ENCODE peak calls at places on chromosomes 5 and 9, in six cellular contexts. H, S, T, A, W and K are unnamed samples. For H3K27me3, the result is how much of the 10 kb centered on the place peaks cover.

GRCh38 chr9:124505901-124506346 is 1.3 kb downstream of the NR5A1 start:
- DNase-seq in S (no peak), T (no peak), H (no peak), A (no peak), W (no peak), K (no peak)

GRCh38 chr5:78300464-78301045 is 6.1 kb upstream of the AP3B1 start:
- DNase-seq in T (no peak), S (no peak), A (no peak), W (peak), H (no peak), K (no peak)

GRCh38 chr5:177494356-177495195 is 2.8 kb downstream of the PDLIM7 start:
- DNase-seq in A (peak), T (peak), W (peak), H (peak), S (peak), K (peak)

GRCh38 chr5:172713113-172713808 is 57.7 kb downstream of the DUSP1 start:
- DNase-seq in S (peak), A (peak), T (peak), W (peak), H (peak), K (peak)

GRCh38 chr5:111748304-111748763 is 8.7 kb downstream of the NREP start:
- DNase-seq in A (no peak), W (peak), T (no peak), S (no peak), H (no peak), K (peak)

GRCh38 chr5:149221731-149222342 is 49.8 kb upstream of the AFAP1L1 start:
- DNase-seq in S (no peak), A (no peak), T (no peak), W (no peak), H (no peak), K (no peak)

GRCh38 chr5:160547872-160548271 is 126.2 kb downstream of the PTTG1 start:
- DNase-seq in T (no peak), A (no peak), H (no peak), W (no peak), S (no peak), K (no peak)

GRCh38 chr9:124794902-124795491 is 18.1 kb downstream of the OLFML2A start:
- DNase-seq in S (no peak), H (peak), W (no peak), T (no peak), A (no peak), K (peak)

GRCh38 chr5:1763548-1763911 is 36.1 kb downstream of the MRPL36 start:
- DNase-seq in W (peak), A (no peak), H (peak), S (peak), T (peak), K (peak)

GRCh38 chr5:11903614-11904269 is 504 bp downstream of the CTNND2 start:
- DNase-seq in H (peak), S (peak), W (no peak), A (no peak), T (no peak), K (peak)

GRCh38 chr9:122930541-122930932 is 775 bp downstream of the ZBTB26 start:
- DNase-seq in A (no peak), S (no peak), T (no peak), H (no peak), W (no peak), K (no peak)

GRCh38 chr5:57828221-57828620 is 345.6 kb upstream of the ACTBL2 start:
- DNase-seq in T (no peak), H (no peak), A (no peak), W (peak), S (no peak), K (no peak)

GRCh38 chr5:139164020-139164419 is 34.1 kb downstream of the SIL1 start:
- DNase-seq in W (no peak), T (peak), H (no peak), S (no peak), A (no peak), K (no peak)

GRCh38 chr5:75666801-75667200 is 50.4 kb downstream of the POC5 start:
- DNase-seq in T (no peak), A (no peak), H (peak), S (no peak), W (no peak), K (no peak)

GRCh38 chr5:140113180-140113698 is 670 bp upstream of the PURA start:
- DNase-seq in A (peak), S (no peak), H (peak), T (peak), W (peak), K (no peak)

GRCh38 chr5:170501361-170501760 is 2.5 kb upstream of the KCNIP1 start:
- DNase-seq in T (no peak), S (no peak), H (no peak), A (no peak), W (no peak), K (no peak)

GRCh38 chr5:170498811-170499210 is 5.0 kb upstream of the KCNIP1 start:
- DNase-seq in W (no peak), A (no peak), H (no peak), S (no peak), T (no peak), K (no peak)

GRCh38 chr5:170501931-170502330 is 1.9 kb upstream of the KCNIP1 start:
- DNase-seq in T (no peak), A (no peak), W (no peak), H (no peak), S (no peak), K (no peak)

GRCh38 chr5:170497311-170498038 is 6.3 kb upstream of the KCNIP1 start:
- DNase-seq in H (no peak), A (no peak), S (no peak), W (no peak), T (no peak), K (peak)

GRCh38 chr5:170499621-170500020 is 4.2 kb upstream of the KCNIP1 start:
- DNase-seq in W (no peak), S (no peak), T (no peak), H (no peak), A (no peak), K (no peak)
- H3K27me3 ChIP-seq in W (half or more), S (under half), T (under half), H (half or more), A (under half), K (under half)

GRCh38 chr9:121818841-121819430 is 167.5 kb downstream of the DAB2IP start:
- DNase-seq in A (no peak), T (peak), H (no peak), W (no peak), S (no peak), K (no peak)

GRCh38 chr9:121819511-121820231 is 168.2 kb downstream of the DAB2IP start:
- DNase-seq in S (no peak), T (peak), H (no peak), A (no peak), W (peak), K (no peak)

GRCh38 chr9:121816845-121817450 is 165.5 kb downstream of the DAB2IP start:
- DNase-seq in T (peak), W (no peak), H (no peak), A (no peak), S (no peak), K (no peak)

GRCh38 chr9:121817476-121817875 is 166.0 kb downstream of the DAB2IP start:
- DNase-seq in A (no peak), T (peak), S (no peak), H (no peak), W (no peak), K (no peak)

GRCh38 chr9:121818016-121818661 is 166.7 kb downstream of the DAB2IP start:
- DNase-seq in T (no peak), W (no peak), S (no peak), A (no peak), H (no peak), K (no peak)
- H3K27me3 ChIP-seq in T (under half), W (under half), S (under half), A (under half), H (under half), K (under half)

GRCh38 chr5:134005415-134006118 is 792 bp upstream of the VDAC1 start:
- DNase-seq in S (peak), H (peak), A (no peak), W (no peak), T (peak), K (peak)
- H3K27me3 ChIP-seq in S (under half), H (under half), A (under half), W (under half), T (under half), K (under half)

GRCh38 chr5:73296772-73297171 is 123.8 kb downstream of the TMEM174 start:
- DNase-seq in H (no peak), A (no peak), T (no peak), W (peak), S (no peak), K (no peak)

GRCh38 chr5:73295447-73295846 is 122.5 kb downstream of the TMEM174 start:
- DNase-seq in H (peak), W (no peak), A (no peak), T (no peak), S (no peak), K (no peak)

GRCh38 chr5:73291873-73292272 is 118.9 kb downstream of the TMEM174 start:
- DNase-seq in A (no peak), T (no peak), W (no peak), S (no peak), H (no peak), K (no peak)

GRCh38 chr5:73290242-73290641 is 117.2 kb downstream of the TMEM174 start:
- DNase-seq in S (no peak), W (no peak), H (no peak), A (no peak), T (no peak), K (no peak)

DNA sequence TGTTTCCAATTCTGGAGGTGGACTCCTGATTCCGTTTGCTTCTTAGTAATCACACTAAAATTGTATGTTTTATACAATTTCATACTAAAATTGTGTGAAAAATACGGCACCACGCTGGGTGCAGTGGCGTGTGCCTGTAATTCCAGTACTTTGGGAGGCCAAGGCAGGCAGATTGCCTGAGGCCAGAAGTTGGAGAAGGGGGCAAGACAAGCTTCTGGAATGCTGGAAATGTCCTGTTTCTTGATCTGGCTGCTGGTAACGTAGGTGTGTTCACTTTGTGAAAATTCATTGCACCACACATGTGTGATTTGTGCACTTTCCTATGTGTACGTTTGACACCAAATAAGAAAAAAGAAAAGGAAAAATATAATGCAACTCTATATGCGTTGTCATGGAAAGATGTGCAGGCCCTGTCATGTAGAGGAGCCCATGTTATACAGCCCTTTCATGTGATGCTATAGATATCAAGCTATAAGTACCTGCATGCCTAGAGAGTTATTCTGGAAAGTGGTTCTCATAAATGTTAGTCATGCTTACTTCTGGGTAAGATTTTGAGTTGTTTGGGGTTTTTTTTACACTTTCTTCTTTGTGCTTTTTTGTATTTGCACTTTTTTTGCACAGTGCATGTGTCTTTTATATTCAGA is 119.9 kb downstream of the TMEM174 start:
- DNase-seq in W (no peak), S (no peak), T (no peak), A (no peak), H (no peak), K (no peak)
- H3K27me3 ChIP-seq in W (half or more), S (under half), T (under half), A (under half), H (under half), K (half or more)

GRCh38 chr5:73363911-73364730 is 84.5 kb downstream of the FOXD1 start:
- DNase-seq in H (no peak), T (no peak), A (no peak), S (no peak), W (peak), K (peak)

GRCh38 chr5:73355083-73355482 is 93.5 kb downstream of the FOXD1 start:
- DNase-seq in W (no peak), A (no peak), H (no peak), S (no peak), T (no peak), K (no peak)

GRCh38 chr5:73357576-73357975 is 91.0 kb downstream of the FOXD1 start:
- DNase-seq in A (no peak), H (peak), S (no peak), T (no peak), W (no peak), K (no peak)

GRCh38 chr5:73354406-73354805 is 94.2 kb downstream of the FOXD1 start:
- DNase-seq in A (no peak), H (no peak), T (no peak), W (no peak), S (no peak), K (no peak)

GRCh38 chr5:73359395-73359794 is 89.2 kb downstream of the FOXD1 start:
- DNase-seq in W (no peak), H (no peak), A (no peak), T (no peak), S (no peak), K (no peak)
- H3K27me3 ChIP-seq in W (under half), H (under half), A (under half), T (under half), S (under half), K (under half)

GRCh38 chr9:128222880-128223670 is 19.9 kb downstream of the DNM1 start:
- DNase-seq in T (no peak), S (no peak), W (no peak), A (no peak), H (no peak), K (no peak)

GRCh38 chr9:128225770-128226753 is 22.9 kb downstream of the DNM1 start:
- DNase-seq in T (no peak), W (no peak), H (no peak), A (no peak), S (no peak), K (no peak)

GRCh38 chr9:128222026-128222425 is 18.8 kb downstream of the DNM1 start:
- DNase-seq in W (no peak), T (no peak), S (no peak), A (no peak), H (no peak), K (no peak)

GRCh38 chr9:128224877-128225276 is 21.7 kb downstream of the DNM1 start:
- DNase-seq in S (no peak), T (no peak), W (no peak), H (no peak), A (no peak), K (no peak)
- H3K27me3 ChIP-seq in S (under half), T (under half), W (under half), H (under half), A (under half), K (under half)

GRCh38 chr5:20610650-20611049 is 622.6 kb upstream of the CDH18 start:
- DNase-seq in H (no peak), S (no peak), A (no peak), T (no peak), W (no peak), K (peak)

GRCh38 chr5:20608567-20608966 is 620.6 kb upstream of the CDH18 start:
- DNase-seq in S (no peak), T (no peak), A (no peak), W (no peak), H (no peak), K (no peak)

GRCh38 chr5:20601678-20602100 is 613.7 kb upstream of the CDH18 start:
- DNase-seq in H (peak), T (no peak), A (no peak), S (no peak), W (peak), K (no peak)

DNA sequence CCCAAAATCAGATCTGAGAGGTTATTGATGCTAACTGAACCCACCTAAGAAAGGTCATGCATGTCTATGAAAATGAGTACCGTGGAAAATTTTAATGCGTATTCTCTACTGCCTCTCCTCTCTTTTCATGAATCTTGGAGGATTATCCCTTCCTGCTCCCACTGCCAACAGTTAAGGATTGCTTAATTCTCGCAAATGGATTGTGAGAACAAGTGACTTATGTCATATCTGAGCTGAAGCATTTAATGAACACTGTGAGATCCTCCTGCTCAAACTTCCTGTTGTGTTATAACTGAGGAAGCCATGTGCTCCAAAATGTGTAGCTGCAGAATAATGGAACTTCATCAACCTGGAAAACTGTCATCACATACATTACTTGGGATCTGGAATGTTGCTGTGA is 618.0 kb upstream of the CDH18 start:
- DNase-seq in H (no peak), T (no peak), S (no peak), W (peak), A (no peak), K (peak)
- H3K27me3 ChIP-seq in H (under half), T (under half), S (under half), W (under half), A (under half), K (under half)